ENCODE peak calls at places on chromosomes 16 and 17, in five cellular contexts. K is fibroblast of mammary gland, W is neural crest cell, J is lower lobe of right lung, Y is cardiac fibroblast. H is an unnamed sample.

GRCh38 chr16:27232061-27232841 is 28.9 kb downstream of the KDM8 start:
- DNase-seq in Y (no peak), J (peak), K (no peak), W (no peak), H (no peak)

GRCh38 chr17:69828087-69828486 is 246.9 kb upstream of the KCNJ16 start:
- DNase-seq in Y (peak), J (no peak), W (no peak), K (peak), H (no peak)

GRCh38 chr17:66829386-66829864 is 5.5 kb upstream of the CACNG5 start:
- DNase-seq in J (no peak), Y (peak), K (peak), W (peak), H (peak)

GRCh38 chr17:2701996-2702741 is 9.4 kb downstream of the CLUH start:
- DNase-seq in J (peak), W (no peak), K (no peak), Y (no peak), H (no peak)

GRCh38 chr17:79922161-79922569 is 82.9 kb upstream of the CBX4 start:
- DNase-seq in Y (no peak), W (no peak), K (no peak), J (no peak), H (no peak)

GRCh38 chr16:14487579-14487978 is 142.5 kb downstream of the PARN start:
- DNase-seq in Y (no peak), J (no peak), K (no peak), W (no peak), H (no peak)

GRCh38 chr16:642189-643049 is 791 bp downstream of the MCRIP2 start:
- DNase-seq in Y (peak), J (peak), W (no peak), K (no peak), H (no peak)

GRCh38 chr17:69223809-69224208 is 4.8 kb downstream of the ABCA10 start:
- DNase-seq in W (no peak), Y (peak), J (no peak), K (peak), H (no peak)

GRCh38 chr17:71237903-71238538 is 882.8 kb upstream of the SOX9 start:
- DNase-seq in W (no peak), Y (peak), J (no peak), K (peak), H (no peak)

GRCh38 chr17:57986841-57987581 is 1.0 kb downstream of the VEZF1 start:
- DNase-seq in J (peak), W (peak), Y (peak), K (peak), H (peak)

GRCh38 chr16:66278604-66279262 is 87.8 kb upstream of the CDH5 start:
- DNase-seq in K (no peak), J (no peak), W (no peak), Y (no peak), H (no peak)
- TF ChIP-seq CTCF in K (no peak), J (no peak), W (no peak), Y (no peak), H (no peak)

GRCh38 chr17:56761387-56761786 is 72.3 kb downstream of the C17orf67 start:
- DNase-seq in J (no peak), W (no peak), K (no peak), Y (no peak), H (no peak)

GRCh38 chr17:56756536-56756935 is 77.2 kb downstream of the C17orf67 start:
- DNase-seq in J (no peak), W (no peak), Y (peak), K (peak), H (no peak)

GRCh38 chr17:56765449-56765848 is 68.3 kb downstream of the C17orf67 start:
- DNase-seq in J (no peak), W (no peak), K (no peak), Y (no peak), H (no peak)

GRCh38 chr17:56762988-56763387 is 70.7 kb downstream of the C17orf67 start:
- DNase-seq in Y (no peak), K (no peak), J (no peak), W (no peak), H (no peak)

DNA sequence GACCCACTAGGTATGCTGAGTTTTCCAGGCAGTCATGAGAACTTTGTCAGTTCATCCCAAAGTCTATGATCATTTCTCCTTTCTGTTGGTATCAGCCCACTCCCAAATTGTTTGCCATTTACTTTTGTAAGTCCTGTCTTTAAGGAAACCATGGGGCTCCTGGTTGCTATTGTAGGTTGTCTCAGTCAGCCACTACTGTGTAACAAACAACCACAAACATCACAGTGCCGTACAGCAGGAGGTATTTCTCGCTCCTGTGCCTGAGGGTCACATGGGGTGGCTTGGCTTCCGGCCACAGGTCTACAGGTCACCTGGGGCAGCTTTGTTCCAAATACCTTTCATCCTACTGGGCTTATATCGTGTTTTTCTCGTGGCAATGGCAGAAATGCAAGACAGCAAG is 71.6 kb downstream of the C17orf67 start:
- DNase-seq in W (no peak), K (no peak), Y (no peak), J (no peak), H (no peak)
- TF ChIP-seq CTCF in W (no peak), K (no peak), Y (no peak), J (no peak), H (no peak)

GRCh38 chr17:47742319-47743181 is 9.5 kb downstream of the TBX21 start:
- DNase-seq in K (no peak), J (no peak), Y (no peak), W (peak), H (peak)
- TF ChIP-seq CTCF in K (peak), J (peak), Y (peak), W (peak), H (peak)

DNA sequence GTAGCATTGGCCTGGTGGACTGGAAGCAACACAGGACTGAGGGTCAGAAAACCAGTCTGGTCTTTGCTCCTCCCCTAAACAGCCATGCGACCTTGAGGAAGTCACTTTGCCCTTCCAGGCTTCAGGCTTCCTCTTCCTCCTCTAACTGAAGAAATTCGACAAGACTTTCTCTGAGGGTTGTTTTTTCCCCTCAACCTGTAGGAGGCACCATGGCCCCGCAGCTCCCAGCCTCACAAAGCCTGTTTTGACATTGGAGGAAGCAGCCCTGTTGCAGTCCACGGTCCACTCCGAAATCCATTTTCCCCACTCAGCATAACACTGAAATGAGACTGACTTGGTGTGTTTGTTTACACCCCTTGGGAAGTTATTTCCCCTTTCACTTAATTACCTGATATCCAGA is 41.2 kb upstream of the PIRT start:
- DNase-seq in W (peak), Y (peak), J (no peak), K (no peak), H (no peak)
- TF ChIP-seq CTCF in W (peak), Y (peak), J (peak), K (peak), H (no peak)

GRCh38 chr17:53797497-53797896 is 25.2 kb upstream of the KIF2B start:
- DNase-seq in J (no peak), Y (no peak), W (no peak), K (no peak), H (no peak)

GRCh38 chr17:53794875-53795274 is 27.9 kb upstream of the KIF2B start:
- DNase-seq in Y (no peak), J (no peak), W (no peak), K (no peak), H (no peak)

GRCh38 chr17:53792451-53792850 is 30.3 kb upstream of the KIF2B start:
- DNase-seq in W (no peak), Y (no peak), K (no peak), J (no peak), H (no peak)

GRCh38 chr17:53792997-53793396 is 29.7 kb upstream of the KIF2B start:
- DNase-seq in W (no peak), K (no peak), J (no peak), Y (no peak), H (no peak)

GRCh38 chr17:53796642-53797041 is 26.1 kb upstream of the KIF2B start:
- DNase-seq in Y (no peak), W (no peak), K (no peak), J (no peak), H (no peak)
- TF ChIP-seq CTCF in Y (no peak), W (no peak), K (no peak), J (no peak), H (no peak)

GRCh38 chr17:45170280-45170975 is 8.8 kb downstream of the HEXIM2 start:
- DNase-seq in Y (no peak), W (no peak), J (no peak), K (no peak), H (no peak)

GRCh38 chr17:45172232-45172540 is 10.5 kb downstream of the HEXIM2 start:
- DNase-seq in K (no peak), J (no peak), W (no peak), Y (no peak), H (peak)

GRCh38 chr17:45172541-45173286 is 11.0 kb downstream of the HEXIM2 start:
- DNase-seq in W (peak), J (peak), K (peak), Y (no peak), H (peak)

GRCh38 chr17:45170976-45171337 is 9.3 kb downstream of the HEXIM2 start:
- DNase-seq in K (peak), W (no peak), Y (peak), J (peak), H (no peak)

GRCh38 chr17:45171338-45172231 is 9.9 kb downstream of the HEXIM2 start:
- DNase-seq in Y (no peak), W (no peak), K (no peak), J (peak), H (peak)
- TF ChIP-seq CTCF in Y (no peak), W (no peak), K (no peak), J (no peak), H (no peak)

GRCh38 chr16:87561200-87562105 is 40.9 kb upstream of the JPH3 start:
- DNase-seq in J (no peak), K (no peak), W (no peak), Y (no peak), H (no peak)

GRCh38 chr16:87564524-87564778 is 37.9 kb upstream of the JPH3 start:
- DNase-seq in Y (no peak), K (no peak), J (no peak), W (no peak), H (no peak)

GRCh38 chr16:87562201-87562600 is 40.1 kb upstream of the JPH3 start:
- DNase-seq in Y (no peak), W (no peak), J (no peak), K (no peak), H (no peak)

GRCh38 chr16:87563022-87563421 is 39.3 kb upstream of the JPH3 start:
- DNase-seq in K (no peak), Y (no peak), J (no peak), W (no peak), H (no peak)

GRCh38 chr16:87563714-87564523 is 38.4 kb upstream of the JPH3 start:
- DNase-seq in K (no peak), J (no peak), Y (no peak), W (no peak), H (no peak)
- TF ChIP-seq CTCF in K (no peak), J (no peak), Y (no peak), W (no peak), H (no peak)

GRCh38 chr17:31390426-31390747 is 1.1 kb upstream of the RAB11FIP4 start:
- DNase-seq in J (no peak), W (no peak), Y (no peak), K (no peak), H (no peak)

GRCh38 chr17:31388351-31388750 is 3.1 kb upstream of the RAB11FIP4 start:
- DNase-seq in J (no peak), Y (no peak), W (no peak), K (no peak), H (no peak)

GRCh38 chr17:31389673-31390381 is 1.6 kb upstream of the RAB11FIP4 start:
- DNase-seq in J (no peak), W (no peak), Y (no peak), K (no peak), H (no peak)

GRCh38 chr17:31387438-31387837 is 4.0 kb upstream of the RAB11FIP4 start:
- DNase-seq in W (no peak), J (no peak), Y (no peak), K (no peak), H (no peak)

GRCh38 chr17:31388770-31389672 is 2.5 kb upstream of the RAB11FIP4 start:
- DNase-seq in Y (no peak), J (no peak), W (peak), K (no peak), H (no peak)
- TF ChIP-seq CTCF in Y (peak), J (peak), W (peak), K (peak), H (peak)